ENCODE peak calls at places on chromosomes 5 and 9, in seven cellular contexts. F is lung; H is lower lobe of right lung; L is stomach; C is body of pancreas; I is upper lobe of right lung; P is CD8-positive, alpha-beta T cell. R is an unnamed sample.

GRCh38 chr5:128358826-128359225 is 179.2 kb downstream of the FBN2 start:
- DNase-seq in H (no peak), L (no peak), I (no peak), P (no peak), F (no peak), C (no peak), R (no peak)

GRCh38 chr5:125402787-125403186 is 656.3 kb upstream of the ZNF608 start:
- DNase-seq in I (no peak), C (no peak), H (no peak), L (no peak), F (no peak), P (no peak), R (no peak)

GRCh38 chr5:176664886-176665285 is 17.6 kb downstream of the TSPAN17 start:
- DNase-seq in H (no peak), I (no peak), P (no peak), F (no peak), C (no peak), L (no peak), R (no peak)

GRCh38 chr9:15187589-15187988 is 119.4 kb downstream of the TTC39B start:
- DNase-seq in L (no peak), C (no peak), I (no peak), H (no peak), P (no peak), F (no peak), R (no peak)

GRCh38 chr9:131080589-131080988 is 15.7 kb upstream of the AIF1L start:
- DNase-seq in H (no peak), F (no peak), C (no peak), P (no peak), L (no peak), I (no peak), R (no peak)

GRCh38 chr9:130143974-130144373 is 28.2 kb upstream of the NCS1 start:
- DNase-seq in P (peak; percentile 24), H (no peak), C (no peak), I (no peak), L (no peak), F (no peak), R (no peak)

GRCh38 chr9:120475341-120475740 is 104.6 kb downstream of the CDK5RAP2 start:
- DNase-seq in H (no peak), F (no peak), C (no peak), P (no peak), L (no peak), I (no peak), R (no peak)

GRCh38 chr9:125558453-125559084 is 148.4 kb downstream of the MAPKAP1 start:
- DNase-seq in I (no peak), H (no peak), P (peak; percentile 45), F (peak; percentile 46), L (peak; percentile 67), C (peak; percentile 65), R (peak; percentile 11)

GRCh38 chr9:123684393-123685149 is 245.4 kb downstream of the DENND1A start:
- DNase-seq in P (no peak), I (no peak), C (no peak), F (no peak), H (no peak), L (no peak), R (no peak)

GRCh38 chr5:95022967-95023695 is 261.8 kb downstream of the MCTP1 start:
- DNase-seq in C (no peak), H (peak; percentile 43), P (no peak), F (no peak), L (no peak), I (no peak), R (no peak)

GRCh38 chr5:113230711-113231652 is 203.8 kb downstream of the TSSK1B start:
- DNase-seq in H (no peak), I (no peak), P (no peak), F (no peak), C (no peak), L (no peak), R (no peak)

GRCh38 chr5:124887223-124887622 is 140.8 kb upstream of the ZNF608 start:
- DNase-seq in C (no peak), I (no peak), H (no peak), L (no peak), F (no peak), P (no peak), R (no peak)

GRCh38 chr9:108672475-108673065 is 183.2 kb downstream of the ACTL7B start:
- DNase-seq in H (no peak), I (no peak), P (no peak), L (no peak), F (no peak), C (no peak), R (no peak)

GRCh38 chr5:132641241-132641723 is 16.7 kb upstream of the IL13 start:
- DNase-seq in C (no peak), H (no peak), L (no peak), I (no peak), P (no peak), F (no peak), R (no peak)

GRCh38 chr5:170442381-170442780 is 53.2 kb upstream of the KCNMB1 start:
- DNase-seq in H (no peak), I (no peak), C (no peak), F (no peak), L (no peak), P (no peak), R (no peak)

GRCh38 chr5:111680737-111681413 is 76.1 kb downstream of the NREP start:
- DNase-seq in I (no peak), P (no peak), L (peak; percentile 74), C (peak; percentile 45), F (peak; percentile 69), H (no peak), R (no peak)

GRCh38 chr5:117454716-117455212 is 880.1 kb upstream of the SEMA6A start:
- DNase-seq in C (peak; percentile 77), P (peak; percentile 12), L (peak; percentile 61), F (peak; percentile 49), H (peak; percentile 51), I (peak; percentile 63), R (peak; percentile 17)

GRCh38 chr5:141691867-141692532 is 10.0 kb upstream of the ARAP3 start:
- DNase-seq in F (peak; percentile 87), L (peak; percentile 91), C (peak; percentile 89), H (peak; percentile 90), I (peak; percentile 92), P (peak; percentile 90), R (peak; percentile 79)
- TF ChIP-seq CTCF in F (peak; percentile 99), L (peak; percentile 63), C (peak; percentile 99), H (peak; percentile 100), I (peak; percentile 99), P (peak; percentile 97), R (peak; percentile 98)

GRCh38 chr5:103450333-103451061 is 112.1 kb downstream of the NUDT12 start:
- DNase-seq in P (no peak), L (no peak), H (no peak), C (no peak), F (no peak), I (no peak), R (no peak)

GRCh38 chr5:103442756-103443155 is 119.8 kb downstream of the NUDT12 start:
- DNase-seq in C (no peak), F (no peak), H (no peak), P (no peak), I (no peak), L (no peak), R (no peak)

GRCh38 chr5:103445426-103446035 is 117.1 kb downstream of the NUDT12 start:
- DNase-seq in P (no peak), L (no peak), F (no peak), I (no peak), H (no peak), C (no peak), R (no peak)

GRCh38 chr5:103444333-103445038 is 118.1 kb downstream of the NUDT12 start:
- DNase-seq in H (no peak), P (no peak), F (no peak), C (no peak), L (peak; percentile 34), I (no peak), R (no peak)

DNA sequence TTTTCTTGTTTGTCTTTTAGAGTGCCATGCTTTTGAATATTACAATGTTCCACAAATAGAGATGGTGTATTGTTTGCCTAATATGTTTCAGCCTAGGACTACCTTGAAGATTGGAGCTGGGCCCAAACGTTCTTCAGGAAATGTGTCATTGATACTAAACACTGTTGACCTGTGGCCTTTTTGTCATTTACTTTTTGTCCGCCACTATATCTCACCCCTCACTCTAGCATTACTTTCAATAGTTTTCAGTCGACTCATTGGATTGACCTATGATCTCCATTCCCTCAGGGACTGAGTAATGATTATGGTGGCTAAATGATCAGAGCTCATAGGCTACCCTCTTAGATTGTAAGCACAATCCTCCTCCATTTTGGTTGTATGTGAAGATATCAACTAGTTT is 115.8 kb downstream of the NUDT12 start:
- DNase-seq in I (no peak), L (no peak), F (no peak), C (no peak), H (no peak), P (no peak), R (no peak)
- H3K27ac ChIP-seq in I (no peak overlapping the region), L (no peak overlapping the region), F (no peak overlapping the region), C (no peak overlapping the region), H (no peak overlapping the region), P (no peak overlapping the region), R (no peak overlapping the region)

GRCh38 chr5:168895295-168896019 is 316.3 kb upstream of the PANK3 start:
- DNase-seq in I (no peak), F (no peak), H (no peak), P (no peak), L (no peak), C (no peak), R (no peak)

GRCh38 chr5:168893231-168893630 is 314.1 kb upstream of the PANK3 start:
- DNase-seq in F (no peak), I (no peak), L (no peak), P (no peak), C (no peak), H (no peak), R (no peak)

GRCh38 chr5:168889039-168889438 is 309.9 kb upstream of the PANK3 start:
- DNase-seq in C (no peak), F (no peak), P (no peak), I (no peak), L (no peak), H (no peak), R (no peak)

GRCh38 chr5:168891175-168891812 is 312.1 kb upstream of the PANK3 start:
- DNase-seq in L (no peak), F (no peak), I (no peak), P (no peak), H (no peak), C (no peak), R (no peak)

DNA sequence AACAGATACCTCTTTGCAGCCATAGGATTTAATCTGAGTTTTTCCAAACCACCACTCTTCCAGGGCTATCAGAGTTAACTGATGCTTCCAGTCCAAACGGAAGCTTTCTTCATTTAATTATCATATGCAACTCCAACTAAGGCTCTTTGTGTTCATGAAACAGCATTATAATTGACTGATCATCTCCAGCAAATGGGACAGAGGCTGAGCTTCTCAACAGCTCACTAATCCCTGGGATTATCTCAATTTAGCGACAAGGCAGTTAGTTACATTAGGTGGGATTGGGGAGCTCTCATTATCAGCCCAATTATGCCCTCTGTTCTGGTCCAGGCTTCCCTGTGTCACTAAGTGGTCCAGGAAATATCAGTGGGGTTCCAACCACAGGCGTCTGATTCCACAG is 313.4 kb upstream of the PANK3 start:
- DNase-seq in L (no peak), C (no peak), P (no peak), H (no peak), F (no peak), I (no peak), R (no peak)
- H3K27me3 ChIP-seq in L (no peaks in the 10 kb centered on the region), C (no peaks in the 10 kb centered on the region), P (no peaks in the 10 kb centered on the region), H (peaks cover under 1% of the 10 kb centered on the region), F (no peaks in the 10 kb centered on the region), I (peaks cover 4% of the 10 kb centered on the region), R (no peaks in the 10 kb centered on the region)

GRCh38 chr9:91424403-91425176 is 958 bp upstream of the NFIL3 start:
- DNase-seq in P (peak; percentile 61), C (peak; percentile 80), F (peak; percentile 90), L (peak; percentile 80), I (peak; percentile 93), H (peak; percentile 92), R (peak; percentile 18)
- TF ChIP-seq CTCF in P (no peak), C (no peak), F (no peak), L (no peak), I (peak; percentile 25), H (peak; percentile 13), R (no peak)